ENCODE peak calls at places on chromosomes 16 and 17, in ten cellular contexts. One of them, this sample, is unnamed. For H3K4me1, the result is how much of the 10 kb centered on the place peaks cover.

GRCh38 chr17:29102741-29103181 is 59.8 kb downstream of the PIPOX start:
- DNase-seq in tibial nerve: no peak
- DNase-seq in IMR-90: no peak
- DNase-seq in HCT116: no peak
- DNase-seq in Peyer's patch: no peak
- DNase-seq in prostate gland: no peak
- DNase-seq in body of pancreas: peak
- DNase-seq in HepG2: no peak
- DNase-seq in stomach: no peak
- DNase-seq in heart left ventricle: no peak
- DNase-seq in this sample: no peak

GRCh38 chr17:34797724-34798123 is 163.5 kb downstream of the CCT6B start:
- DNase-seq in HCT116: no peak
- DNase-seq in Peyer's patch: no peak
- DNase-seq in IMR-90: peak
- DNase-seq in tibial nerve: no peak
- DNase-seq in body of pancreas: no peak
- DNase-seq in stomach: no peak
- DNase-seq in HepG2: peak
- DNase-seq in heart left ventricle: peak
- DNase-seq in prostate gland: no peak
- DNase-seq in this sample: peak

GRCh38 chr17:15341385-15341849 is at the start of gene TEKT3:
- DNase-seq in IMR-90: peak
- DNase-seq in stomach: peak
- DNase-seq in Peyer's patch: peak
- DNase-seq in HepG2: no peak
- DNase-seq in prostate gland: peak
- DNase-seq in HCT116: no peak
- DNase-seq in body of pancreas: peak
- DNase-seq in heart left ventricle: peak
- DNase-seq in tibial nerve: peak
- DNase-seq in this sample: peak

GRCh38 chr17:79036609-79037008 is 12.6 kb downstream of the C1QTNF1 start:
- DNase-seq in tibial nerve: no peak
- DNase-seq in heart left ventricle: no peak
- DNase-seq in prostate gland: no peak
- DNase-seq in IMR-90: peak
- DNase-seq in Peyer's patch: no peak
- DNase-seq in stomach: no peak
- DNase-seq in body of pancreas: no peak
- DNase-seq in HCT116: no peak
- DNase-seq in HepG2: no peak
- DNase-seq in this sample: peak

GRCh38 chr17:82922646-82923045 is 82.8 kb upstream of the ZNF750 start:
- DNase-seq in IMR-90: no peak
- DNase-seq in HepG2: no peak
- DNase-seq in heart left ventricle: peak
- DNase-seq in HCT116: no peak
- DNase-seq in prostate gland: no peak
- DNase-seq in body of pancreas: peak
- DNase-seq in stomach: no peak
- DNase-seq in tibial nerve: no peak
- DNase-seq in Peyer's patch: no peak
- DNase-seq in this sample: no peak

GRCh38 chr16:19879241-19879792 is 5.3 kb downstream of the GPRC5B start:
- DNase-seq in tibial nerve: no peak
- DNase-seq in body of pancreas: no peak
- DNase-seq in IMR-90: peak
- DNase-seq in HCT116: no peak
- DNase-seq in prostate gland: peak
- DNase-seq in heart left ventricle: peak
- DNase-seq in HepG2: peak
- DNase-seq in stomach: no peak
- DNase-seq in Peyer's patch: no peak
- DNase-seq in this sample: peak

GRCh38 chr17:83153681-83154310 is 74.4 kb downstream of the METRNL start:
- DNase-seq in stomach: no peak
- DNase-seq in body of pancreas: no peak
- DNase-seq in HCT116: no peak
- DNase-seq in IMR-90: no peak
- DNase-seq in HepG2: no peak
- DNase-seq in tibial nerve: no peak
- DNase-seq in prostate gland: no peak
- DNase-seq in heart left ventricle: no peak
- DNase-seq in Peyer's patch: no peak
- DNase-seq in this sample: no peak

GRCh38 chr17:78599419-78599818 is 22.2 kb upstream of the DNAH17 start:
- DNase-seq in IMR-90: peak
- DNase-seq in body of pancreas: no peak
- DNase-seq in heart left ventricle: no peak
- DNase-seq in Peyer's patch: no peak
- DNase-seq in tibial nerve: no peak
- DNase-seq in stomach: no peak
- DNase-seq in prostate gland: no peak
- DNase-seq in HCT116: no peak
- DNase-seq in HepG2: no peak
- DNase-seq in this sample: no peak

GRCh38 chr16:83433201-83433600 is 374.6 kb upstream of the HSBP1 start:
- DNase-seq in tibial nerve: no peak
- DNase-seq in IMR-90: no peak
- DNase-seq in body of pancreas: no peak
- DNase-seq in prostate gland: no peak
- DNase-seq in heart left ventricle: no peak
- DNase-seq in Peyer's patch: no peak
- DNase-seq in stomach: no peak
- DNase-seq in HepG2: no peak
- DNase-seq in HCT116: no peak
- DNase-seq in this sample: no peak

DNA sequence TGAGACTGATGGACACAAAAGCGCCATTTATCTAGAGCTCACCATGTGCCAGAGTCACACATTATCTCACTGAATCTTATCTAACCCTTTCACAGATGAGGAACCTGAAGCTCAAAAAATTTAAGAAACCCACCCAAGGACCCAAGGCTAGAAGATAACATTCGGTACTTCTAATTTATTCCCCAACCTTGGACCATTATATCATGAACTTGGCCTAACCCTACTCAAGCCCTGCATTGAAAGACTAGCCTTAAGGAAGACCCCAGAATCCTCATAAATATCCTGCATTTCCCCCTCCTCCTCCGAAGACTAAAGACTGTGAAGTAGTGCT is 548 bp upstream of the DYNC1LI2 start:
- DNase-seq in stomach: no peak
- DNase-seq in tibial nerve: no peak
- DNase-seq in HepG2: no peak
- DNase-seq in HCT116: no peak
- DNase-seq in prostate gland: no peak
- DNase-seq in IMR-90: no peak
- DNase-seq in heart left ventricle: no peak
- DNase-seq in Peyer's patch: no peak
- DNase-seq in body of pancreas: no peak
- DNase-seq in this sample: no peak
- TF ChIP-seq CTCF in stomach: no peak
- TF ChIP-seq CTCF in tibial nerve: no peak
- TF ChIP-seq CTCF in HepG2: no peak
- TF ChIP-seq CTCF in HCT116: no peak
- TF ChIP-seq CTCF in prostate gland: peak
- TF ChIP-seq CTCF in IMR-90: no peak
- TF ChIP-seq CTCF in heart left ventricle: no peak
- TF ChIP-seq CTCF in Peyer's patch: no peak
- TF ChIP-seq CTCF in body of pancreas: peak
- TF ChIP-seq CTCF in this sample: peak

DNA sequence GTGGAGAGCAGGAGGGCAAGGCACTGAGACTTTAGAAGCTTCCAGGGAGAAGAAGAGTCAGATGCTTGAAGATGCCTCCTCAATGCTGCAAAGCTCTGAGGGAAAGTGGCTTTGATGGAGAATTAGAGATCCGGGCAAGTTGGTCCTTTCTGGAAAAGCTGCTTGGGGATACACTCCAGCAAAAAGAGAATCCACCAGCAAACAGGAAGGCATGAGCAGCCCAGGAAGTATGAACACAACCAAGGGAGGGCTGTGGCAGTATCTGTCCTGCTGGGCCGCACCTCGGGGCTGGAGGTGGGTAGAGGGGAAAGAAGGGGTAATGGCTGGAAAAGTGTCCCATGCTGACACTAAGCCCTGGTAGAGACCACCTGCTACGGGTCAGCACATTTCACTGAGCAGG is 5.3 kb downstream of the LMF1 start:
- DNase-seq in HCT116: no peak
- DNase-seq in body of pancreas: no peak
- DNase-seq in tibial nerve: no peak
- DNase-seq in heart left ventricle: no peak
- DNase-seq in Peyer's patch: no peak
- DNase-seq in prostate gland: no peak
- DNase-seq in HepG2: no peak
- DNase-seq in stomach: no peak
- DNase-seq in IMR-90: no peak
- DNase-seq in this sample: no peak
- H3K4me1 ChIP-seq in HCT116: under half
- H3K4me1 ChIP-seq in body of pancreas: under half
- H3K4me1 ChIP-seq in tibial nerve: under half
- H3K4me1 ChIP-seq in heart left ventricle: under half
- H3K4me1 ChIP-seq in Peyer's patch: under half
- H3K4me1 ChIP-seq in prostate gland: under half
- H3K4me1 ChIP-seq in HepG2: under half
- H3K4me1 ChIP-seq in stomach: under half
- H3K4me1 ChIP-seq in IMR-90: under half
- H3K4me1 ChIP-seq in this sample: under half

GRCh38 chr16:80103463-80103862 is 437.3 kb upstream of the DYNLRB2 start:
- DNase-seq in heart left ventricle: no peak
- DNase-seq in HCT116: no peak
- DNase-seq in stomach: no peak
- DNase-seq in body of pancreas: no peak
- DNase-seq in IMR-90: no peak
- DNase-seq in prostate gland: no peak
- DNase-seq in Peyer's patch: no peak
- DNase-seq in tibial nerve: no peak
- DNase-seq in HepG2: no peak
- DNase-seq in this sample: no peak
- TF ChIP-seq POLR2A in heart left ventricle: no peak
- TF ChIP-seq POLR2A in HCT116: no peak
- TF ChIP-seq POLR2A in stomach: no peak
- TF ChIP-seq POLR2A in body of pancreas: no peak
- TF ChIP-seq POLR2A in IMR-90: no peak
- TF ChIP-seq POLR2A in prostate gland: no peak
- TF ChIP-seq POLR2A in Peyer's patch: no peak
- TF ChIP-seq POLR2A in tibial nerve: no peak
- TF ChIP-seq POLR2A in HepG2: no peak
- TF ChIP-seq POLR2A in this sample: no peak

DNA sequence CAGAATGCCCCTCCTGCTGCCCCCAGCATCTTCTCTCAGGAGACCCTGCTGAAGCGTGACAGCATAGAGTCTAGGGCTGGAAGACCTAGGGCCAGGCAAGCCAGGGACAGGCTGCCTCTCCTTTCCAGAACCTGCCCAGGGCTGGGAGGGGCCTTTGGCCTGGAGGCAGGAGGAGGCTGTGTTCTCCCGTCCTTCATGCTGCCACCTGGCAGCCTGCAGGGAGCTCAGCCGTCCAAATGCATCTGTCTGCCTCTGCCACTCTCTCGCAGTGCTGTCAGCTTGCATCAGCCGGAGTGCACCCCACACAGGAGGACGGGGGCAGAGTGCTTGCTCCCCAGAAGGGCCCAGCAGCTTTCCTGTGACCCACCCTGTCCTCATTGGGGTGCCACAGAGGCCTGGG is 31.3 kb downstream of the ARHGAP23 start:
- DNase-seq in HepG2: no peak
- DNase-seq in stomach: peak
- DNase-seq in prostate gland: no peak
- DNase-seq in heart left ventricle: peak
- DNase-seq in Peyer's patch: no peak
- DNase-seq in IMR-90: no peak
- DNase-seq in body of pancreas: no peak
- DNase-seq in tibial nerve: no peak
- DNase-seq in HCT116: no peak
- DNase-seq in this sample: no peak
- TF ChIP-seq CTCF in HepG2: no peak
- TF ChIP-seq CTCF in stomach: no peak
- TF ChIP-seq CTCF in prostate gland: no peak
- TF ChIP-seq CTCF in heart left ventricle: no peak
- TF ChIP-seq CTCF in Peyer's patch: no peak
- TF ChIP-seq CTCF in IMR-90: no peak
- TF ChIP-seq CTCF in body of pancreas: no peak
- TF ChIP-seq CTCF in tibial nerve: no peak
- TF ChIP-seq CTCF in HCT116: no peak
- TF ChIP-seq CTCF in this sample: no peak

GRCh38 chr17:20045476-20045875 is 36.3 kb downstream of the SPECC1 start:
- DNase-seq in prostate gland: no peak
- DNase-seq in HCT116: no peak
- DNase-seq in Peyer's patch: no peak
- DNase-seq in HepG2: no peak
- DNase-seq in body of pancreas: no peak
- DNase-seq in stomach: no peak
- DNase-seq in heart left ventricle: no peak
- DNase-seq in IMR-90: no peak
- DNase-seq in tibial nerve: no peak
- DNase-seq in this sample: no peak
- H3K4me1 ChIP-seq in prostate gland: under half
- H3K4me1 ChIP-seq in HCT116: under half
- H3K4me1 ChIP-seq in Peyer's patch: under half
- H3K4me1 ChIP-seq in HepG2: under half
- H3K4me1 ChIP-seq in body of pancreas: under half
- H3K4me1 ChIP-seq in stomach: under half
- H3K4me1 ChIP-seq in heart left ventricle: under half
- H3K4me1 ChIP-seq in IMR-90: under half
- H3K4me1 ChIP-seq in tibial nerve: under half
- H3K4me1 ChIP-seq in this sample: under half

GRCh38 chr16:12498077-12498476 is 305.6 kb downstream of the CPPED1 start:
- DNase-seq in prostate gland: no peak
- DNase-seq in body of pancreas: peak
- DNase-seq in HepG2: no peak
- DNase-seq in HCT116: no peak
- DNase-seq in Peyer's patch: no peak
- DNase-seq in tibial nerve: no peak
- DNase-seq in heart left ventricle: no peak
- DNase-seq in IMR-90: no peak
- DNase-seq in stomach: no peak
- DNase-seq in this sample: no peak
- TF ChIP-seq POLR2A in prostate gland: no peak
- TF ChIP-seq POLR2A in body of pancreas: no peak
- TF ChIP-seq POLR2A in HepG2: no peak
- TF ChIP-seq POLR2A in HCT116: no peak
- TF ChIP-seq POLR2A in Peyer's patch: no peak
- TF ChIP-seq POLR2A in tibial nerve: no peak
- TF ChIP-seq POLR2A in heart left ventricle: no peak
- TF ChIP-seq POLR2A in IMR-90: no peak
- TF ChIP-seq POLR2A in stomach: no peak
- TF ChIP-seq POLR2A in this sample: no peak

GRCh38 chr16:87576191-87576590 is 26.1 kb upstream of the JPH3 start:
- DNase-seq in HepG2: no peak
- DNase-seq in IMR-90: no peak
- DNase-seq in prostate gland: no peak
- DNase-seq in Peyer's patch: no peak
- DNase-seq in HCT116: no peak
- DNase-seq in stomach: no peak
- DNase-seq in tibial nerve: no peak
- DNase-seq in heart left ventricle: no peak
- DNase-seq in body of pancreas: no peak
- DNase-seq in this sample: no peak
- TF ChIP-seq CTCF in HepG2: no peak
- TF ChIP-seq CTCF in IMR-90: no peak
- TF ChIP-seq CTCF in prostate gland: no peak
- TF ChIP-seq CTCF in Peyer's patch: no peak
- TF ChIP-seq CTCF in HCT116: no peak
- TF ChIP-seq CTCF in stomach: no peak
- TF ChIP-seq CTCF in tibial nerve: no peak
- TF ChIP-seq CTCF in heart left ventricle: no peak
- TF ChIP-seq CTCF in body of pancreas: no peak
- TF ChIP-seq CTCF in this sample: no peak